ENCODE peak calls at places on chromosomes 12 and 14, in four cellular contexts. One of them, this sample, is unnamed.

GRCh38 chr12:63302941-63303536 is 152.0 kb upstream of the AVPR1A start:
- DNase-seq in K562: no peak
- DNase-seq in HepG2: no peak
- DNase-seq in H1: no peak
- DNase-seq in this sample: no peak

GRCh38 chr12:49930515-49931288 is 19.8 kb upstream of the AQP2 start:
- DNase-seq in K562: no peak
- DNase-seq in H1: no peak
- DNase-seq in HepG2: no peak
- DNase-seq in this sample: no peak

GRCh38 chr14:96051231-96051630 is 12.1 kb downstream of the C14orf132 start:
- DNase-seq in H1: no peak
- DNase-seq in K562: no peak
- DNase-seq in HepG2: no peak
- DNase-seq in this sample: no peak

GRCh38 chr14:90034835-90035525 is 26.8 kb upstream of the KCNK13 start:
- DNase-seq in HepG2: no peak
- DNase-seq in K562: no peak
- DNase-seq in H1: no peak
- DNase-seq in this sample: no peak

GRCh38 chr12:70609739-70610491 is 27.3 kb downstream of the PTPRB start:
- DNase-seq in K562: peak
- DNase-seq in H1: peak
- DNase-seq in HepG2: no peak
- DNase-seq in this sample: peak

GRCh38 chr12:6333029-6333428 is 8.8 kb downstream of the TNFRSF1A start:
- DNase-seq in H1: no peak
- DNase-seq in K562: no peak
- DNase-seq in HepG2: no peak
- DNase-seq in this sample: no peak

GRCh38 chr12:90965204-90965603 is 10.2 kb upstream of the CCER1 start:
- DNase-seq in K562: no peak
- DNase-seq in H1: no peak
- DNase-seq in HepG2: no peak
- DNase-seq in this sample: no peak

GRCh38 chr14:62501021-62501750 is 544.1 kb downstream of the KCNH5 start:
- DNase-seq in K562: no peak
- DNase-seq in H1: no peak
- DNase-seq in HepG2: no peak
- DNase-seq in this sample: no peak

GRCh38 chr14:58071341-58071740 is 80.7 kb downstream of the ARMH4 start:
- DNase-seq in HepG2: no peak
- DNase-seq in K562: no peak
- DNase-seq in H1: no peak
- DNase-seq in this sample: no peak

GRCh38 chr14:101553931-101554330 is 7.4 kb upstream of the DIO3 start:
- DNase-seq in HepG2: no peak
- DNase-seq in K562: no peak
- DNase-seq in H1: no peak
- DNase-seq in this sample: no peak

DNA sequence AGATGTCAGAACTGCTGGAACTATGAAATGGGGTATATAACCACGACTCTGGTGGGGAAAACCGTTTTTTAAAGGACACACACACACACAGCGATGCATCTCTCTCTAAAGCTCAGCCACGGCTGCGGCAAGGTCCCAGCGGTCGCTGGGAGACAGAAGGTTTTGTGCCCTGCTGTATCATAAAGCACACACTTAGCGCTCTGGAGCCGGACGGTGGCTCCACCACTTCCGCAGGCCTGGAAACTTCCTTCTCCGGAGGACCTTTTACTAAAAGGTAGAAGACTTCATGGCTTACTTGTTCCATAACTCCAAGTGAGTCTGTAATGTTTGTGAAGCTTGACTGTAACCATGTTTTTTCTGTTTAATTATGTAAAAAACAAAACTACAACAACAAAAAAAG is 349.3 kb downstream of the DIO2 start:
- DNase-seq in H1: no peak
- DNase-seq in K562: no peak
- DNase-seq in HepG2: no peak
- DNase-seq in this sample: no peak
- TF ChIP-seq JUN in H1: no peak
- TF ChIP-seq JUN in K562: no peak
- TF ChIP-seq JUN in HepG2: no peak
- TF ChIP-seq JUN in this sample: no peak

GRCh38 chr12:132215644-132215989 is 71.4 kb downstream of the NOC4L start:
- DNase-seq in K562: no peak
- DNase-seq in HepG2: no peak
- DNase-seq in H1: no peak
- DNase-seq in this sample: no peak
- TF ChIP-seq ATF2 in K562: no peak
- TF ChIP-seq ATF2 in HepG2: no peak
- TF ChIP-seq ATF2 in H1: no peak
- TF ChIP-seq ATF2 in this sample: no peak

GRCh38 chr12:5171701-5172100 is 128.0 kb downstream of the KCNA5 start:
- DNase-seq in K562: peak
- DNase-seq in HepG2: peak
- DNase-seq in H1: peak
- DNase-seq in this sample: peak
- TF ChIP-seq JUN in K562: no peak
- TF ChIP-seq JUN in HepG2: no peak
- TF ChIP-seq JUN in H1: no peak
- TF ChIP-seq JUN in this sample: no peak

GRCh38 chr12:31874961-31875608 is 84.1 kb upstream of the RESF1 start:
- DNase-seq in H1: no peak
- DNase-seq in K562: peak
- DNase-seq in HepG2: no peak
- DNase-seq in this sample: no peak

GRCh38 chr12:31875609-31875964 is 83.6 kb upstream of the RESF1 start:
- DNase-seq in K562: no peak
- DNase-seq in H1: no peak
- DNase-seq in HepG2: no peak
- DNase-seq in this sample: no peak

GRCh38 chr12:31877884-31878283 is 81.3 kb upstream of the RESF1 start:
- DNase-seq in K562: no peak
- DNase-seq in HepG2: no peak
- DNase-seq in H1: no peak
- DNase-seq in this sample: no peak

GRCh38 chr12:31880340-31880739 is 78.9 kb upstream of the RESF1 start:
- DNase-seq in HepG2: no peak
- DNase-seq in H1: no peak
- DNase-seq in K562: peak
- DNase-seq in this sample: no peak

DNA sequence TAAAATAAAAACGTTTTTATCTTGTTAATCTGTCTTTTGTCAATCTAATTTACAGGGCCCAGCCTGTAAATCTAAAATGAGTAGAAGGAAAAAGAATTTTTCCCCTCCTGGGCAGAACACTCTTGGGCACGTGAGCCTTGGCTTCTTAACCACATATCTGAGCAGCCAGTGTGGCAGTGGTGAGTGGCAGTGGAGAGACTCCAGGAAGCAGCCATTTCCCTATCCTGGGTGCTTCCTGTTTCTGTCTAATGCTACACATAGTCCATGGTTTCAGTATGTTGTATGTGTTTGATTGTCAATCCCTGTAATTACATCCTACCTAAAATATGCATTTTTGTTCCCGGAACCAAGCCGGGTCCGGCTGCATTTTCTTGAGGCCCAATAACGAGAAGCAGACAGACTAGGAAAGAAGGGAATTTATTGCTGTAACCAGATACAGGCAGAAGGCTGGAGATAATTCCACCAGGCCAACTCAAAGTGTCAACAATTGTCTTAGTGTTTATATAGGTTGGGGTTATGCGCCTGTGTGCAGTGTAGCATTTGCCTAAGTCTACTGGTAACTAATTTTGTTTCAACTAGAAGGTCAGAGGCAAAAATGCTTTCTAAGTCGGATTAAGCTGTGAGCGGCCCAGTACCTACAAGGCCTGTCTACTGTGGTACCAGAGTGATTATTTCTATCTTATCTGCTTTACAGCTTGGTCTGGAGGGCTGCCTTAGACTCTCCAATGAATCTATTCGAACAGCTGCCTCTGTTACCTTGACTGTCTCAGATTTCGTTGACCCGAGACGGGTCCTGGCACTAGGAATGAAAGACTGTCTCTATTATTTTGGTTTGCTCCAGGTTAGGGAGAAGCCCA is 82.4 kb upstream of the RESF1 start:
- DNase-seq in H1: no peak
- DNase-seq in K562: no peak
- DNase-seq in HepG2: no peak
- DNase-seq in this sample: no peak
- TF ChIP-seq ATF2 in H1: no peak
- TF ChIP-seq ATF2 in K562: no peak
- TF ChIP-seq ATF2 in HepG2: no peak
- TF ChIP-seq ATF2 in this sample: no peak

GRCh38 chr12:121190523-121191031 is 19.4 kb upstream of the P2RX4 start:
- DNase-seq in H1: no peak
- DNase-seq in K562: no peak
- DNase-seq in HepG2: no peak
- DNase-seq in this sample: no peak
- TF ChIP-seq JUN in H1: no peak
- TF ChIP-seq JUN in K562: peak
- TF ChIP-seq JUN in HepG2: no peak
- TF ChIP-seq JUN in this sample: no peak

GRCh38 chr12:31572900-31573299 is 18.0 kb downstream of the DENND5B start:
- DNase-seq in H1: no peak
- DNase-seq in HepG2: no peak
- DNase-seq in K562: no peak
- DNase-seq in this sample: no peak
- TF ChIP-seq ATF2 in H1: no peak
- TF ChIP-seq ATF2 in HepG2: no peak
- TF ChIP-seq ATF2 in K562: no peak
- TF ChIP-seq ATF2 in this sample: no peak

GRCh38 chr12:13049816-13050215 is 5.6 kb downstream of the FAM234B start:
- DNase-seq in HepG2: no peak
- DNase-seq in K562: no peak
- DNase-seq in H1: no peak
- DNase-seq in this sample: no peak
- TF ChIP-seq JUN in HepG2: no peak
- TF ChIP-seq JUN in K562: no peak
- TF ChIP-seq JUN in H1: no peak
- TF ChIP-seq JUN in this sample: no peak

GRCh38 chr12:89416049-89416792 is 63.9 kb upstream of the DUSP6 start:
- DNase-seq in K562: no peak
- DNase-seq in H1: no peak
- DNase-seq in HepG2: no peak
- DNase-seq in this sample: no peak

GRCh38 chr12:89421093-89421835 is 69.0 kb upstream of the DUSP6 start:
- DNase-seq in K562: no peak
- DNase-seq in HepG2: no peak
- DNase-seq in H1: no peak
- DNase-seq in this sample: no peak

GRCh38 chr12:89414851-89415250 is 62.5 kb upstream of the DUSP6 start:
- DNase-seq in HepG2: no peak
- DNase-seq in H1: no peak
- DNase-seq in K562: no peak
- DNase-seq in this sample: no peak

GRCh38 chr12:89417246-89417977 is 65.1 kb upstream of the DUSP6 start:
- DNase-seq in K562: no peak
- DNase-seq in H1: no peak
- DNase-seq in HepG2: no peak
- DNase-seq in this sample: no peak

DNA sequence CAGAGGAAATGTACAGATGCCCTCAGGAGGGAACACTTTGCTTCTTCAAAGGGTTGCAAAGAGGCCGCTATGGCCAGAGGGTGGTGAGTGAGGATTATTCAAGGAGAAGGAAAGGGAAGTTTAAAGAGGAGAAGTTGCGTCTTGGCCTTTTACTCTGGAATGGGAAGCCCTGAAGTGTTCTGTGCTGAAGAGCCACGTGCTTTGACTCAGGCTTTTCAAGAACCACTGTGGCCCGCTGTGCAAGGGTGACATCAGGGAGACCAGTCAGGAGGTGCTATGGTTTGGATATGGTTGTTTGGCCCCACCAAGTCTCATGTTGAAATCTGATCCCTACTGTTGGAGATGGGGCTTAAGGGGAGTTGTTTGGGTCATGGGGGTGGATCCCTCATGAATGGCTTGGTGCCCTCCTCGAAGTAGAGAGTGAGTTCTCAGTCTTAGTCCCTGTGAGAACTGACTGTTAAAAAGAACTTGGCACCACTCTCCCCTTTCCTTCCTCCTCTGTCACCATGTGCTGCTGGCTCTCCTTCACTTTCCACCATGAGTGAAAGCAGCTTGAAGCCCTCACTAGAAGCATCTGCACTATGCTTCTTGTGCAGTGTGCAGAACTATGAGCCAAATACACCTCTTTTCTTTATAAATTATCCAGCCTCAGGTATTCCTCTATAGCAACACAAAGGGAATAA is 66.1 kb upstream of the DUSP6 start:
- DNase-seq in K562: no peak
- DNase-seq in HepG2: no peak
- DNase-seq in H1: no peak
- DNase-seq in this sample: no peak
- TF ChIP-seq ATF2 in K562: no peak
- TF ChIP-seq ATF2 in HepG2: no peak
- TF ChIP-seq ATF2 in H1: no peak
- TF ChIP-seq ATF2 in this sample: no peak

GRCh38 chr12:56474389-56474788 is 6.0 kb downstream of the SPRYD4 start:
- DNase-seq in HepG2: no peak
- DNase-seq in K562: no peak
- DNase-seq in H1: no peak
- DNase-seq in this sample: no peak

GRCh38 chr12:56468216-56469006 is at the start of gene SPRYD4:
- DNase-seq in K562: peak
- DNase-seq in HepG2: peak
- DNase-seq in H1: peak
- DNase-seq in this sample: peak

GRCh38 chr12:56469007-56469930 is 891 bp downstream of the SPRYD4 start:
- DNase-seq in H1: no peak
- DNase-seq in HepG2: no peak
- DNase-seq in K562: peak
- DNase-seq in this sample: no peak
- TF ChIP-seq JUN in H1: no peak
- TF ChIP-seq JUN in HepG2: no peak
- TF ChIP-seq JUN in K562: no peak
- TF ChIP-seq JUN in this sample: no peak